ENCODE peak calls at places on chromosome 18, in five cellular contexts. N is neuronal stem cell, F is mesendoderm, A is H9, V is mesenchymal stem cell. U is an unnamed sample.

GRCh38 chr18:21444465-21445023 is 156.0 kb downstream of the ESCO1 start:
- DNase-seq in N (peak; percentile 32), F (peak; percentile 71), V (peak; percentile 66), A (peak; percentile 48), U (peak; percentile 59)

GRCh38 chr18:34808389-34808788 is 98.3 kb downstream of the DTNA start:
- DNase-seq in A (no peak), N (no peak), F (no peak), V (no peak), U (no peak)

GRCh38 chr18:68557183-68557582 is 157.7 kb downstream of the TMX3 start:
- DNase-seq in N (no peak), V (no peak), A (no peak), F (no peak), U (no peak)

GRCh38 chr18:58733866-58734265 is 62.6 kb downstream of the MALT1 start:
- DNase-seq in F (no peak), A (no peak), N (no peak), V (no peak), U (no peak)

GRCh38 chr18:64981915-64982314 is 768.9 kb upstream of the CDH7 start:
- DNase-seq in V (no peak), N (no peak), F (no peak), A (no peak), U (no peak)

GRCh38 chr18:25144835-25145234 is 207.1 kb downstream of the ZNF521 start:
- DNase-seq in A (no peak), F (no peak), N (no peak), V (peak; percentile 57), U (peak; percentile 92)

GRCh38 chr18:21163647-21164625 is 52.3 kb upstream of the ROCK1 start:
- DNase-seq in V (peak; percentile 86), A (no peak), F (no peak), N (no peak), U (peak; percentile 93)

GRCh38 chr18:34789768-34790344 is 79.8 kb downstream of the DTNA start:
- DNase-seq in N (no peak), F (no peak), A (no peak), V (no peak), U (peak; percentile 35)

GRCh38 chr18:12377556-12378553 is 828 bp upstream of the AFG3L2 start:
- DNase-seq in A (no peak), F (peak; percentile 75), N (no peak), V (no peak), U (no peak)

GRCh38 chr18:12038661-12039417 is 54.8 kb upstream of the ANKRD62 start:
- DNase-seq in A (peak; percentile 87), F (peak; percentile 80), N (peak; percentile 77), V (peak; percentile 76), U (peak; percentile 65)

GRCh38 chr18:26436176-26437031 is 111.9 kb downstream of the KCTD1 start:
- DNase-seq in F (peak; percentile 58), N (no peak), A (no peak), V (peak; percentile 63), U (peak; percentile 89)

GRCh38 chr18:58813821-58814220 is 50.9 kb upstream of the ZNF532 start:
- DNase-seq in V (no peak), N (no peak), F (no peak), A (no peak), U (no peak)

GRCh38 chr18:74994502-74995403 is 214.2 kb downstream of the PTGR3 start:
- DNase-seq in N (no peak), V (peak; percentile 54), F (peak; percentile 71), A (no peak), U (peak; percentile 11)

GRCh38 chr18:58213445-58213844 is 169.4 kb downstream of the NEDD4L start:
- DNase-seq in A (no peak), F (no peak), N (no peak), V (peak; percentile 95), U (peak; percentile 93)

GRCh38 chr18:12041561-12041960 is 52.1 kb upstream of the ANKRD62 start:
- DNase-seq in A (no peak), V (peak; percentile 87), N (no peak), F (no peak), U (peak; percentile 93)

GRCh38 chr18:24443870-24444269 is 16.6 kb upstream of the HRH4 start:
- DNase-seq in A (no peak), N (no peak), F (no peak), V (no peak), U (no peak)

GRCh38 chr18:45320724-45321123 is 294.6 kb upstream of the SLC14A2 start:
- DNase-seq in A (no peak), V (peak; percentile 19), N (no peak), F (peak; percentile 63), U (no peak)

GRCh38 chr18:57430983-57431382 is 4.2 kb upstream of the ONECUT2 start:
- DNase-seq in N (peak; percentile 24), V (no peak), F (peak; percentile 28), A (no peak), U (no peak)

GRCh38 chr18:57077786-57078552 is 68.9 kb upstream of the BOD1L2 start:
- DNase-seq in A (peak; percentile 31), F (no peak), V (no peak), N (no peak), U (no peak)

GRCh38 chr18:36688020-36688965 is 140.5 kb downstream of the TPGS2 start:
- DNase-seq in N (peak; percentile 59), F (peak; percentile 68), V (peak; percentile 65), A (peak; percentile 64), U (peak; percentile 74)

GRCh38 chr18:77033575-77033974 is 99.0 kb downstream of the MBP start:
- DNase-seq in A (no peak), N (no peak), F (no peak), V (no peak), U (no peak)

GRCh38 chr18:55100817-55101457 is 141.7 kb upstream of the CCDC68 start:
- DNase-seq in F (no peak), V (peak; percentile 37), N (no peak), A (no peak), U (peak; percentile 54)

GRCh38 chr18:58205087-58205779 is 161.2 kb downstream of the NEDD4L start:
- DNase-seq in V (peak; percentile 62), N (no peak), A (no peak), F (no peak), U (peak; percentile 83)

GRCh38 chr18:37314534-37314933 is 251.1 kb downstream of the CELF4 start:
- DNase-seq in A (peak; percentile 39), F (no peak), N (no peak), V (no peak), U (no peak)

GRCh38 chr18:25299426-25299825 is 52.5 kb downstream of the ZNF521 start:
- DNase-seq in A (no peak), F (no peak), V (peak; percentile 92), N (no peak), U (peak; percentile 86)

GRCh38 chr18:62506495-62507143 is 16.2 kb upstream of the ZCCHC2 start:
- DNase-seq in N (no peak), F (no peak), V (peak; percentile 3), A (no peak), U (no peak)

GRCh38 chr18:31591628-31592027 is at the start of gene TTR:
- DNase-seq in F (no peak), N (no peak), A (no peak), V (no peak), U (no peak)

GRCh38 chr18:33817096-33817495 is 239.1 kb downstream of the ASXL3 start:
- DNase-seq in V (peak; percentile 6), N (no peak), F (peak; percentile 85), A (no peak), U (peak; percentile 78)

GRCh38 chr18:395481-396250 is 104.8 kb downstream of the COLEC12 start:
- DNase-seq in A (no peak), N (no peak), F (no peak), V (peak; percentile 81), U (peak; percentile 86)

GRCh38 chr18:70132999-70133398 is 72.5 kb downstream of the RTTN start:
- DNase-seq in N (no peak), V (peak; percentile 94), A (no peak), F (peak; percentile 14), U (peak; percentile 98)

GRCh38 chr18:75439356-75439755 is 11.9 kb upstream of the SMIM21 start:
- DNase-seq in F (no peak), V (no peak), A (no peak), N (no peak), U (no peak)

DNA sequence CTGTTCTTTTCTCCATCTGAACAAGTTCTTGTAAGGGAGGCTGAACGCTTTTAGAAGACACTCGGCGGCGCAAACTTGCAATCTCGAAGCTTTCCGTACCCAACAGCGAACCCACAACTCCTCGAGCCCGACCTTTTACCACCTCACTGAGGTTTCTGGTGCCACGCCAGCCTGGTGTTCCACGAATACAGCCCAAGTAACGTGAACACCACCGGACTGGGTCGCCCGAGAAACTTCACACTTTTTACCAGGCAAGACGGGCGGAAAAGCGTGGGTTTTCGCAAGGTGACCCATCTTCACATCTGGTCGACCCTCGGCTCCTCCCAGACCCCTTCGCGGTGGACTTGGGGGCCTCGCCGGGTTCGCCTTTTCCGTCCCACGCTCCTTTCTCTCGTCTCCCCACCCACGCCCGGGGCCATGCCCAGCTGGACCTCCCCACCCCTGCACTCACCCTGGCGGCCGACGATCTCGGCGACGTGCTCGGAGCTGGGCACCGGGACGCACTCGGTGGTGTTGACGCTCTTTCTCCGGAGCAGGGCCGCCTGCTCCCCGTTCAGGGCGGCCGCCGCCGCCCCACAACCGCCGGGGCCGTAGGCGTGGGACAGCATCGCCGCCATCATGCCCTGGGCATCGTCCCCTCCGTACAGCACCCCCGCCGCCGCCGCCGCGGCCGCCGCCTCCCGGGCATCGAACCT is 1.2 kb downstream of the MEX3C start:
- DNase-seq in F (no peak), A (no peak), V (peak; percentile 34), N (peak; percentile 5), U (peak; percentile 15)
- H2BK120ac ChIP-seq in F (peak overlapping the region; percentile 96), A (peak overlapping the region; percentile 63), V (peak overlapping the region; percentile 97), N (peak overlapping the region; percentile 83), U (peak overlapping the region; percentile 53)

GRCh38 chr18:78140294-78140693 is 839.3 kb upstream of the SALL3 start:
- DNase-seq in A (no peak), F (no peak), V (no peak), N (no peak), U (no peak)
- H2BK120ac ChIP-seq in A (no peak overlapping the region), F (no peak overlapping the region), V (no peak overlapping the region), N (no peak overlapping the region), U (no peak overlapping the region)

DNA sequence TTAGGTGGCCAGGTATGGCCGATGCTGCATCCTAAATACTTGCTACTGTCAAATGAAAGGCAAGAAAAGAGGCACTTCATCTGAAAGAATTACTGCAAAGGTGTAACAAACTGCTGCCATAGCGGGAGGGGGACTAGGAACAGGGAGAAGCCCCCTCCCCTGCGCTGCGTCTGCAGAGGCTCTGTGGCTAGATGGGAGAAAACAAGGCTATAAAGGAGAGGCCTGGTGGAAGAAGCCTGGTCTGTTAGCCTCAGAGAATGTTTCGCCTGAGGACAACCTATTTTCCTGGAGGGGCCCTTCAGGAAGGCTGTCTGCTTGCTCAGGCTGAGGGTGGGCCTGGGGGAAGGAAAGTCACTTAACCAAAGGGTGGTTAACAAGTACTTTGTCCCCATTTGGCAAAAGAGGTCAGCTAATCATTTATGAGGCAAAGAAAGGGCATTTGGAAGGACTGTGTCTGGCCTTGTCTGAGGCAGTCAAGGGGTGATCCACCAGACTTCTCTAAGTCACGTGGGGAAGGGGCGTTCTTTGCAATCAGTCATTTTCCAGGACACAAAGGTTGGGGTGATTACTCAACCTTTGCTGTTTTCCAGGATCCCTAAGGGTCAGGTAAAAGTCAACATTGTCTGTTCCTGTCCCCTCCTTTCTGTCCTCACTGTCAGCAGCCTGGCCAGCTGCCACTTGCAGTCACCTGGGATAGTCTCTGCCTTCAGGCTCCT is 103.0 kb upstream of the TMEM200C start:
- DNase-seq in N (no peak), A (no peak), V (no peak), F (peak; percentile 34), U (no peak)
- H2BK120ac ChIP-seq in N (no peak overlapping the region), A (no peak overlapping the region), V (no peak overlapping the region), F (peak overlapping the region; percentile 66), U (no peak overlapping the region)

GRCh38 chr18:48859311-48860275 is 91.2 kb downstream of the SMAD7 start:
- DNase-seq in A (peak; percentile 56), V (no peak), N (peak; percentile 84), F (peak; percentile 89), U (no peak)
- H2BK120ac ChIP-seq in A (no peak overlapping the region), V (no peak overlapping the region), N (peak overlapping the region; percentile 63), F (no peak overlapping the region), U (no peak overlapping the region)

U was measured in IMR-90.